ENCODE peak calls at places on chromosome 15, in five cellular contexts. E, Q, S, W and K are unnamed samples.

GRCh38 chr15:60720493-60721231 is 241.7 kb upstream of the ICE2 start:
- DNase-seq in Q (no peak), E (no peak), W (no peak), S (no peak), K (no peak)

GRCh38 chr15:35549567-35549966 is 3.6 kb upstream of the DPH6 start:
- DNase-seq in Q (no peak), E (no peak), S (no peak), W (no peak), K (no peak)

GRCh38 chr15:71115567-71116351 is 488 bp downstream of the THSD4 start:
- DNase-seq in S (no peak), Q (peak; percentile 58), W (peak; percentile 75), E (no peak), K (peak; percentile 78)

GRCh38 chr15:40593588-40594428 is at the start of gene KNL1:
- DNase-seq in E (peak; percentile 92), W (peak; percentile 98), S (peak; percentile 91), Q (peak; percentile 90), K (peak; percentile 64)

GRCh38 chr15:45458746-45459403 is 63.7 kb downstream of the SLC30A4 start:
- DNase-seq in E (peak; percentile 39), S (peak; percentile 60), W (peak; percentile 91), Q (peak; percentile 37), K (no peak)

GRCh38 chr15:89361451-89362202 is 27.0 kb upstream of the POLG start:
- DNase-seq in Q (peak; percentile 52), S (peak; percentile 81), W (peak; percentile 91), E (peak; percentile 22), K (peak; percentile 66)

GRCh38 chr15:68654786-68655560 is 76.2 kb downstream of the CORO2B start:
- DNase-seq in Q (no peak), W (no peak), S (no peak), E (no peak), K (no peak)

GRCh38 chr15:64619880-64620839 is 155.2 kb downstream of the RBPMS2 start:
- DNase-seq in E (no peak), Q (peak; percentile 79), S (no peak), W (no peak), K (no peak)

GRCh38 chr15:58293622-58294550 is 137.9 kb upstream of the LIPC start:
- DNase-seq in S (no peak), E (no peak), W (no peak), Q (no peak), K (no peak)

GRCh38 chr15:37824717-37825382 is 109.6 kb upstream of the TMCO5A start:
- DNase-seq in Q (peak; percentile 98), S (peak; percentile 7), W (no peak), E (peak; percentile 2), K (peak; percentile 15)

GRCh38 chr15:96416934-96417759 is 86.6 kb downstream of the NR2F2 start:
- DNase-seq in S (peak; percentile 25), W (peak; percentile 63), Q (peak; percentile 4), E (no peak), K (peak; percentile 14)

GRCh38 chr15:73936181-73936580 is 9.9 kb downstream of the LOXL1 start:
- DNase-seq in W (no peak), Q (peak; percentile 83), E (no peak), S (no peak), K (no peak)

GRCh38 chr15:28873585-28874139 is 12.1 kb upstream of the APBA2 start:
- DNase-seq in Q (no peak), W (no peak), S (no peak), E (no peak), K (no peak)

GRCh38 chr15:88912500-88912921 is 668 bp downstream of the MFGE8 start:
- DNase-seq in W (no peak), S (peak; percentile 57), E (no peak), Q (no peak), K (no peak)

GRCh38 chr15:74543583-74543982 is 2.6 kb downstream of the ARID3B start:
- DNase-seq in Q (no peak), S (no peak), E (no peak), W (no peak), K (no peak)

GRCh38 chr15:57522148-57522547 is 69.6 kb upstream of the MYZAP start:
- DNase-seq in E (no peak), Q (no peak), S (no peak), W (no peak), K (no peak)

GRCh38 chr15:71198846-71199245 is 83.6 kb downstream of the THSD4 start:
- DNase-seq in S (no peak), W (no peak), Q (peak; percentile 32), E (no peak), K (no peak)

GRCh38 chr15:55703873-55704285 is 39.1 kb downstream of the PRTG start:
- DNase-seq in E (no peak), W (no peak), Q (peak; percentile 4), S (no peak), K (no peak)

GRCh38 chr15:98292442-98293240 is 332.1 kb downstream of the ARRDC4 start:
- DNase-seq in Q (no peak), E (peak; percentile 27), S (peak; percentile 70), W (peak; percentile 93), K (peak; percentile 74)

GRCh38 chr15:47340576-47340920 is 376.8 kb upstream of the SEMA6D start:
- DNase-seq in W (no peak), S (no peak), Q (peak; percentile 19), E (no peak), K (no peak)

GRCh38 chr15:35519536-35520149 is 26.3 kb downstream of the DPH6 start:
- DNase-seq in S (no peak), W (no peak), E (peak; percentile 45), Q (peak; percentile 64), K (no peak)

GRCh38 chr15:92638291-92638708 is 17.3 kb downstream of the FAM174B start:
- DNase-seq in S (no peak), Q (peak; percentile 20), W (no peak), E (peak; percentile 16), K (no peak)

GRCh38 chr15:81155375-81156218 is 21.5 kb downstream of the CFAP161 start:
- DNase-seq in S (peak; percentile 37), Q (peak; percentile 77), E (peak; percentile 32), W (no peak), K (peak; percentile 69)

GRCh38 chr15:99130314-99130713 is 25.4 kb downstream of the SYNM start:
- DNase-seq in E (no peak), S (no peak), Q (no peak), W (no peak), K (no peak)

GRCh38 chr15:93030430-93031102 is 58.4 kb downstream of the RGMA start:
- DNase-seq in E (peak; percentile 50), S (peak; percentile 83), W (peak; percentile 90), Q (peak; percentile 47), K (peak; percentile 69)

GRCh38 chr15:58240191-58240932 is 102.2 kb downstream of the AQP9 start:
- DNase-seq in E (no peak), Q (no peak), W (no peak), S (no peak), K (no peak)

GRCh38 chr15:53000412-53000811 is 210.3 kb upstream of the ONECUT1 start:
- DNase-seq in S (no peak), Q (no peak), W (no peak), E (no peak), K (no peak)

GRCh38 chr15:91113036-91113435 is 13.0 kb downstream of the SV2B start:
- DNase-seq in E (no peak), Q (no peak), S (no peak), W (no peak), K (no peak)

GRCh38 chr15:44580105-44580504 is 43.2 kb downstream of the EIF3J start:
- DNase-seq in W (no peak), E (no peak), S (no peak), Q (no peak), K (no peak)

GRCh38 chr15:42730135-42730534 is 6.8 kb downstream of the CDAN1 start:
- DNase-seq in E (no peak), S (no peak), W (no peak), Q (no peak), K (no peak)
- H3K27ac ChIP-seq in E (no peak overlapping the region), S (no peak overlapping the region), W (no peak overlapping the region), Q (no peak overlapping the region), K (no peak overlapping the region)

GRCh38 chr15:84982301-84982920 is 755 bp downstream of the PDE8A start:
- DNase-seq in Q (peak; percentile 18), E (peak; percentile 70), W (no peak), S (no peak), K (peak; percentile 59)

GRCh38 chr15:84980196-84981053 is 1.2 kb upstream of the PDE8A start:
- DNase-seq in E (peak; percentile 75), S (peak; percentile 87), Q (peak; percentile 74), W (peak; percentile 91), K (peak; percentile 96)

GRCh38 chr15:84981054-84981710 is 474 bp upstream of the PDE8A start:
- DNase-seq in E (peak; percentile 89), Q (peak; percentile 96), W (peak; percentile 96), S (peak; percentile 99), K (peak; percentile 99)

GRCh38 chr15:84981711-84982300 is at the start of gene PDE8A:
- DNase-seq in W (peak; percentile 69), Q (peak; percentile 31), E (no peak), S (peak; percentile 59), K (peak; percentile 63)

GRCh38 chr15:84979651-84980050 is 2.0 kb upstream of the PDE8A start:
- DNase-seq in W (peak; percentile 69), Q (no peak), E (no peak), S (peak; percentile 65), K (no peak)
- TF ChIP-seq MAFK in W (no peak), Q (no peak), E (no peak), S (no peak), K (no peak)

DNA sequence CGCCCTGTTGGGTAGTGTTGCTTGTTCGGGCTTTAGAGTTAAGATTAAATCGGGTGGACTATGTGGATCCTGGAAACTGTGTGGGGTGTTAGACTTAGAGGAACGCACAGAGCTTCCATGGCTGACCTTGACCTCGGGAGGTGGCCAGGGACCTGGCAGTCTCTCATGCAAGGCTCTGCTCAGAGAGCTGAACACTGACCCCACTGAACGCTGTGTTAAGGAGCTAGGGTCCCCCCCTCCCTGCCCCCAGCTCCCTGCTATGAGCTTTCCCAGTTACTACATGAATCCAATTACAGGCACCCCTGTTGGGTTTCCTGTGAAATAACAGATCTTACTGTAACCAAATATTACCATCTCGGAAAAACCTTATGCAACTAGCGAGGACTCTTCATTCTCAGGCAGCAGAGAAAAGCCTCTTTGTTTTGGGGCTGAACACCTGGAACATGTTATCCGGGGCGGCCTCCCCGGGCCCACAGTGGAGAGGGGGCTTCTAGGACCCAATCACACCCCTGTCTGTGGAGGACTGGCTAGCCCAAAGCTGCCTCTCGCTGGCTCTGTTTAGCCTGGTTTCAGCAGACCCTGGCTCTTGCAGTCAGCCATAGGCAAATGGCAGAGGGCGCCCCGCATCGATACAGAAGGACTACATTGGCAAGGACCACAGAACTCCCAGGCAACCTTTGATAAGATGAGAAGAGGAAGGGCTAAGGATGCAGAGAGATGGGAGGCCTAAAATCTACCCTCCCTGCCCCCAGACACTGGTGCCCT is 25.8 kb upstream of the ALDH1A3 start:
- DNase-seq in W (no peak), S (no peak), E (no peak), Q (no peak), K (no peak)
- TF ChIP-seq RFX5 in W (no peak), S (no peak), E (no peak), Q (no peak), K (no peak)

GRCh38 chr15:32952062-32952461 is 234.3 kb downstream of the GREM1 start:
- DNase-seq in W (no peak), Q (peak; percentile 69), S (no peak), E (no peak), K (no peak)
- H3K27ac ChIP-seq in W (no peak overlapping the region), Q (peak overlapping the region; percentile 90), S (no peak overlapping the region), E (no peak overlapping the region), K (no peak overlapping the region)

DNA sequence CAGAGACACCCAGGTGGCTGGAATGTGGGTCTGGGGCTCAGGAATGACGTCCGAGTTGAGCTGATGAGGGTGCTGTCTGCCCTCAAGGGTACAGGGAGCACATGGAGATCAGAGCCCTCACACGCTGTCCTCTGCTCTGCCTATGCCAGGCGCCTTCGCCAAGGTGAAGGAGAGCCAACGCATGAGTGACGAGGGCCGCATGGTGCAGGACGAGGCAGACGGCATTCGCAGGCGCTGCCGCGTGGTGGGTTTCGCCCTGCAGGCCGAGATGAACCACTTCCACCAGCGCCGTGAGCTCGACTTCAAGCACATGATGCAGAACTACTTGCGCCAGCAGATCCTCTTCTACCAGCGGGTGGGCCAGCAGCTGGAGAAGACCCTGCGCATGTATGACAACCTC is 9.1 kb downstream of the SNX33 start:
- DNase-seq in E (no peak), S (no peak), Q (no peak), W (no peak), K (no peak)
- TF ChIP-seq MAFK in E (no peak), S (no peak), Q (no peak), W (no peak), K (no peak)